ENCODE peak calls at places on chromosomes 3 and 15, in five cellular contexts. One of them, this sample, is unnamed.

GRCh38 chr15:85941186-85941855 is 138.3 kb upstream of the AGBL1 start:
- DNase-seq in HepG2: no peak
- DNase-seq in prostate gland: no peak
- DNase-seq in A549: peak
- DNase-seq in uterus: peak
- DNase-seq in this sample: no peak

GRCh38 chr3:18378218-18378617 is 46.9 kb downstream of the SATB1 start:
- DNase-seq in uterus: no peak
- DNase-seq in prostate gland: no peak
- DNase-seq in A549: no peak
- DNase-seq in HepG2: no peak
- DNase-seq in this sample: no peak

GRCh38 chr3:122802323-122802722 is 7.5 kb downstream of the SLC49A4 start:
- DNase-seq in A549: no peak
- DNase-seq in prostate gland: no peak
- DNase-seq in HepG2: no peak
- DNase-seq in uterus: no peak
- DNase-seq in this sample: no peak

GRCh38 chr3:4524423-4524769 is 31.2 kb downstream of the ITPR1 start:
- DNase-seq in HepG2: peak
- DNase-seq in uterus: no peak
- DNase-seq in prostate gland: peak
- DNase-seq in A549: no peak
- DNase-seq in this sample: peak

GRCh38 chr15:36251450-36251849 is 328.0 kb upstream of the CDIN1 start:
- DNase-seq in uterus: no peak
- DNase-seq in HepG2: no peak
- DNase-seq in prostate gland: no peak
- DNase-seq in A549: no peak
- DNase-seq in this sample: no peak

GRCh38 chr3:174640932-174641331 is 218.2 kb upstream of the NAALADL2 start:
- DNase-seq in A549: no peak
- DNase-seq in HepG2: no peak
- DNase-seq in uterus: no peak
- DNase-seq in prostate gland: no peak
- DNase-seq in this sample: no peak

GRCh38 chr3:134751831-134752230 is 43.2 kb upstream of the EPHB1 start:
- DNase-seq in HepG2: no peak
- DNase-seq in prostate gland: no peak
- DNase-seq in A549: no peak
- DNase-seq in uterus: no peak
- DNase-seq in this sample: no peak

GRCh38 chr15:99452010-99452409 is 113.8 kb upstream of the MEF2A start:
- DNase-seq in uterus: no peak
- DNase-seq in HepG2: no peak
- DNase-seq in prostate gland: no peak
- DNase-seq in A549: no peak
- DNase-seq in this sample: no peak

GRCh38 chr3:48983096-48983495 is 6.9 kb upstream of the P4HTM start:
- DNase-seq in HepG2: no peak
- DNase-seq in A549: no peak
- DNase-seq in uterus: no peak
- DNase-seq in prostate gland: no peak
- DNase-seq in this sample: no peak

GRCh38 chr3:136624894-136625815 is 127.0 kb downstream of the STAG1 start:
- DNase-seq in uterus: no peak
- DNase-seq in A549: peak
- DNase-seq in prostate gland: no peak
- DNase-seq in HepG2: peak
- DNase-seq in this sample: no peak

GRCh38 chr3:126378341-126378751 is 16.4 kb upstream of the CFAP100 start:
- DNase-seq in HepG2: no peak
- DNase-seq in prostate gland: no peak
- DNase-seq in uterus: no peak
- DNase-seq in A549: no peak
- DNase-seq in this sample: no peak

GRCh38 chr15:69904296-69904560 is 193.5 kb downstream of the TLE3 start:
- DNase-seq in prostate gland: no peak
- DNase-seq in A549: no peak
- DNase-seq in uterus: no peak
- DNase-seq in HepG2: no peak
- DNase-seq in this sample: no peak

GRCh38 chr3:148791296-148791695 is 36.3 kb upstream of the CPB1 start:
- DNase-seq in uterus: no peak
- DNase-seq in prostate gland: no peak
- DNase-seq in A549: no peak
- DNase-seq in HepG2: no peak
- DNase-seq in this sample: no peak

GRCh38 chr3:4824948-4825325 is 154.3 kb upstream of the BHLHE40 start:
- DNase-seq in HepG2: peak
- DNase-seq in uterus: no peak
- DNase-seq in A549: peak
- DNase-seq in prostate gland: no peak
- DNase-seq in this sample: no peak

GRCh38 chr15:52622791-52623190 is 54.0 kb upstream of the ARPP19 start:
- DNase-seq in A549: no peak
- DNase-seq in prostate gland: no peak
- DNase-seq in uterus: no peak
- DNase-seq in HepG2: no peak
- DNase-seq in this sample: no peak

GRCh38 chr3:42256135-42256819 is 9.7 kb downstream of the CCK start:
- DNase-seq in uterus: no peak
- DNase-seq in HepG2: no peak
- DNase-seq in prostate gland: no peak
- DNase-seq in A549: peak
- DNase-seq in this sample: no peak

GRCh38 chr15:31235298-31236183 is 91.1 kb upstream of the KLF13 start:
- DNase-seq in uterus: peak
- DNase-seq in prostate gland: no peak
- DNase-seq in A549: peak
- DNase-seq in HepG2: no peak
- DNase-seq in this sample: peak

DNA sequence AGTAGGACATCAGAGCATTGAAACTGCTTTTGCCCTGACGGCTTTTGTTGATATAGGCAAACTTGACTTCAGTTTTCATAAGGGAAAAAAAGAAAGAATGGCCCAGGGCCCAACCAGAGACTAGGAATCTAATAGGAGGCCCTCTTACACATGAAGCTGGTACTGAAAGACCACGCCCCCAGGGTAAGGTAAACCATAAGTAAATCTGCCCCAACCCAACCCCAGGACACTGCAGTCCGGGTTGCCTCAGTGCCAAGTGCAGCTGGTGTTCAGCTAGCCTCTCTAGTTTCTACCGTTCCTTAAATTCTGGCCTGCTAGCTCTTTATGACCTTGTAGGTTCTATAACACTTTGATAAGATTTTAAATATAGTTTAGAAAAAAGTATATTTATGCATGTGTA is 136.7 kb downstream of the AQP9 start:
- DNase-seq in uterus: no peak
- DNase-seq in prostate gland: peak
- DNase-seq in HepG2: no peak
- DNase-seq in A549: no peak
- DNase-seq in this sample: no peak
- TF ChIP-seq POLR2A in uterus: no peak
- TF ChIP-seq POLR2A in prostate gland: no peak
- TF ChIP-seq POLR2A in HepG2: no peak
- TF ChIP-seq POLR2A in A549: no peak
- TF ChIP-seq POLR2A in this sample: no peak

GRCh38 chr3:16743276-16743675 is 138.1 kb upstream of the DAZL start:
- DNase-seq in HepG2: no peak
- DNase-seq in prostate gland: no peak
- DNase-seq in uterus: no peak
- DNase-seq in A549: no peak
- DNase-seq in this sample: no peak
- H3K4me3 ChIP-seq in HepG2: no peak
- H3K4me3 ChIP-seq in prostate gland: no peak
- H3K4me3 ChIP-seq in uterus: no peak
- H3K4me3 ChIP-seq in A549: no peak
- H3K4me3 ChIP-seq in this sample: no peak

GRCh38 chr3:188656196-188656982 is 502.4 kb downstream of the LPP start:
- DNase-seq in uterus: no peak
- DNase-seq in A549: no peak
- DNase-seq in HepG2: no peak
- DNase-seq in prostate gland: peak
- DNase-seq in this sample: no peak
- TF ChIP-seq POLR2A in uterus: no peak
- TF ChIP-seq POLR2A in A549: no peak
- TF ChIP-seq POLR2A in HepG2: no peak
- TF ChIP-seq POLR2A in prostate gland: no peak
- TF ChIP-seq POLR2A in this sample: no peak

GRCh38 chr3:23913182-23913581 is 3.6 kb downstream of the NKIRAS1 start:
- DNase-seq in prostate gland: no peak
- DNase-seq in A549: no peak
- DNase-seq in uterus: no peak
- DNase-seq in HepG2: no peak
- DNase-seq in this sample: no peak

GRCh38 chr3:23915537-23916108 is 1.2 kb downstream of the NKIRAS1 start:
- DNase-seq in prostate gland: no peak
- DNase-seq in HepG2: peak
- DNase-seq in A549: no peak
- DNase-seq in uterus: no peak
- DNase-seq in this sample: no peak

GRCh38 chr3:23913873-23914743 is 2.7 kb downstream of the NKIRAS1 start:
- DNase-seq in A549: no peak
- DNase-seq in prostate gland: no peak
- DNase-seq in uterus: no peak
- DNase-seq in HepG2: no peak
- DNase-seq in this sample: no peak

GRCh38 chr3:23916886-23917815 is at the start of the genes NKIRAS1 and RPL15:
- DNase-seq in prostate gland: peak
- DNase-seq in HepG2: peak
- DNase-seq in A549: peak
- DNase-seq in uterus: peak
- DNase-seq in this sample: peak

DNA sequence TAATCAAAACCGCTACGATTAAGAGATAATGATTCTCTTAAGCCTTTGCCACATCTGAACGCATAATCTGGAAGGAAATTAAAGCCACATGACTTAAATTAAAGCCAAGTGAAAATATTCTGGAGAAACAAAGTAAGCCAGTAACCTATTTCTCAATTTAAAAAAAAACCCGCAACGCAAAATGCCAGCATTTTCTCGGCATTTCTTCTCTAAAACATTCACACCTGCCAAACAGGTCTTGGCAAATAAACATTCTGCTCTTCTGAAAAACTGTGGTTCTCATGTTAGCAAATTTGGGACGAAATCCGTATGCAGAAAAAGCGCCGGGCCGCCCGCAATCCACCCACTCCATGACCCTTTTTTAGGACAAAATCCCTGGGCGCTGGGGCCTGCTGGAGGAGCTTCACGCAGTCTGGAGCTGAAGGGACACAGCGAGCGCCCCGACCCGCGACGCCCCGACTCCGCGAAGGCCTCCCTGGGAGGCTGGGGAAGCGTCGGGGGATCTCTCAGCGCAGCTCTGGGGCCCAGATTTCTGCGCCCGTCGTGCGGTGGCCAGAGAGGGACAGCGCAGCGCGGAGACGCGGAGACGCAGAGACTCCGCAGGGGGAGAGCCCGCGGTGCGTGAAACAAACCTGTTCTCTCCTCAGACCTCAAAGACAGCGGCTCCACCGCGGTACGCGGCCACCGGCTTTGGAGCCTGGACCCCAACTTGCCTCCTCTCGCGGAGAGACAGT is 471 bp downstream of the NKIRAS1 start:
- DNase-seq in HepG2: no peak
- DNase-seq in prostate gland: no peak
- DNase-seq in uterus: no peak
- DNase-seq in A549: no peak
- DNase-seq in this sample: no peak
- H3K4me3 ChIP-seq in HepG2: peak
- H3K4me3 ChIP-seq in prostate gland: peak
- H3K4me3 ChIP-seq in uterus: peak
- H3K4me3 ChIP-seq in A549: peak
- H3K4me3 ChIP-seq in this sample: peak

This sample was measured in heart left ventricle.